ENCODE peak calls at places on chromosomes 5 and 9, in five cellular contexts. L is D341Med; T is naive thymus-derived CD8-positive, alpha-beta T cell; C is activated T-helper 2 cell treated with anti-CD3 and anti-CD28 coated beads, Interferon-gamma antibody, Interleukin-2, Interleukin-4, amounts not matched to agents 10 μg/mL and 5 μg/mL and 100 μg/mL, durations not matched to agents 14 hours and 24 hours and 36 hours; B is glutamatergic neuron. W is an unnamed sample.

GRCh38 chr9:109181284-109181683 is 14.2 kb upstream of the FRRS1L start:
- DNase-seq in L (no peak), T (peak), C (peak), B (no peak), W (no peak)

GRCh38 chr9:92706218-92706940 is 36.4 kb upstream of the IPPK start:
- DNase-seq in L (peak), T (no peak), C (peak), B (no peak), W (no peak)

GRCh38 chr5:126400621-126401251 is 22.5 kb upstream of the GRAMD2B start:
- DNase-seq in L (no peak), T (no peak), C (no peak), B (no peak), W (no peak)

GRCh38 chr5:157265714-157266285 is at the start of gene CYFIP2:
- DNase-seq in L (peak), T (peak), C (peak), B (peak), W (peak)

GRCh38 chr5:132471944-132472343 is 18.6 kb downstream of the IRF1 start:
- DNase-seq in L (no peak), T (no peak), C (no peak), B (no peak), W (no peak)

GRCh38 chr9:99019523-99020331 is 76.0 kb downstream of the COL15A1 start:
- DNase-seq in L (no peak), T (no peak), C (no peak), B (no peak), W (no peak)

GRCh38 chr9:17721954-17722353 is 143.1 kb downstream of the SH3GL2 start:
- DNase-seq in L (no peak), T (no peak), C (no peak), B (no peak), W (no peak)

GRCh38 chr5:144298658-144299057 is 128.0 kb downstream of the KCTD16 start:
- DNase-seq in L (no peak), T (no peak), C (no peak), B (no peak), W (no peak)

GRCh38 chr9:2461886-2462285 is 159.7 kb upstream of the VLDLR start:
- DNase-seq in L (peak), T (no peak), C (no peak), B (peak), W (no peak)

GRCh38 chr9:134724231-134724911 is 82.8 kb downstream of the COL5A1 start:
- DNase-seq in L (no peak), T (no peak), C (no peak), B (no peak), W (no peak)

GRCh38 chr9:89482950-89483349 is 15.0 kb downstream of the SEMA4D start:
- DNase-seq in L (no peak), T (no peak), C (no peak), B (peak), W (no peak)

GRCh38 chr5:65588694-65589093 is 25.6 kb downstream of the PPWD1 start:
- DNase-seq in L (no peak), T (no peak), C (no peak), B (no peak), W (no peak)

GRCh38 chr9:38141751-38142150 is 72.7 kb upstream of the SHB start:
- DNase-seq in L (no peak), T (no peak), C (no peak), B (no peak), W (no peak)

GRCh38 chr5:172377856-172378255 is 76.5 kb downstream of the SH3PXD2B start:
- DNase-seq in L (no peak), T (no peak), C (no peak), B (no peak), W (no peak)

GRCh38 chr5:164504141-164504772 is 998.8 kb downstream of the MAT2B start:
- DNase-seq in L (peak), T (no peak), C (no peak), B (peak), W (peak)

GRCh38 chr5:125140855-125141254 is 394.4 kb upstream of the ZNF608 start:
- DNase-seq in L (no peak), T (no peak), C (no peak), B (no peak), W (no peak)

GRCh38 chr5:115379622-115380344 is 83.3 kb upstream of the CCDC112 start:
- DNase-seq in L (no peak), T (no peak), C (no peak), B (no peak), W (no peak)

GRCh38 chr9:121283856-121284732 is 16.1 kb downstream of the GSN start:
- DNase-seq in L (peak), T (no peak), C (no peak), B (no peak), W (no peak)

GRCh38 chr5:76801159-76801802 is 17.5 kb upstream of the F2RL1 start:
- DNase-seq in L (no peak), T (no peak), C (no peak), B (no peak), W (no peak)

GRCh38 chr5:83026930-83027687 is 50.1 kb downstream of the TMEM167A start:
- DNase-seq in L (no peak), T (no peak), C (no peak), B (no peak), W (no peak)

GRCh38 chr5:150514708-150515211 is 6.8 kb downstream of the NDST1 start:
- DNase-seq in L (no peak), T (no peak), C (no peak), B (no peak), W (no peak)

GRCh38 chr9:6209966-6210365 is 5.6 kb upstream of the IL33 start:
- DNase-seq in L (no peak), T (no peak), C (no peak), B (no peak), W (no peak)

GRCh38 chr5:72021651-72022357 is 85.5 kb upstream of the MAP1B start:
- DNase-seq in L (no peak), T (no peak), C (no peak), B (no peak), W (no peak)

GRCh38 chr5:96572864-96573512 is 89.2 kb upstream of the CAST start:
- DNase-seq in L (no peak), T (no peak), C (no peak), B (no peak), W (no peak)

GRCh38 chr5:172630482-172630881 is 10.6 kb upstream of the NEURL1B start:
- DNase-seq in L (no peak), T (no peak), C (no peak), B (no peak), W (no peak)